ENCODE peak calls at places on chromosomes 16 and 17, in four cellular contexts. N is HCT116, E is HepG2, T is K562. J is an unnamed sample.

GRCh38 chr17:30950669-30951399 is 20.0 kb upstream of the RNF135 start:
- DNase-seq in N (no peak), E (peak; percentile 91), T (no peak), J (no peak)

GRCh38 chr17:36837616-36838272 is 99.5 kb upstream of the LHX1 start:
- DNase-seq in N (no peak), E (no peak), T (no peak), J (no peak)

GRCh38 chr16:68091604-68092261 is 6.6 kb downstream of the NFATC3 start:
- DNase-seq in N (no peak), E (peak; percentile 70), T (no peak), J (no peak)

GRCh38 chr17:39099686-39100293 is 51.6 kb downstream of the PLXDC1 start:
- DNase-seq in N (no peak), E (no peak), T (no peak), J (no peak)

GRCh38 chr17:38561416-38562214 is 44.1 kb downstream of the SRCIN1 start:
- DNase-seq in N (no peak), E (no peak), T (no peak), J (no peak)

GRCh38 chr17:8556074-8556473 is 74.5 kb downstream of the MYH10 start:
- DNase-seq in N (peak; percentile 8), E (no peak), T (no peak), J (no peak)

GRCh38 chr17:77011173-77012011 is 129.4 kb upstream of the SEC14L1 start:
- DNase-seq in N (peak; percentile 48), E (peak; percentile 53), T (no peak), J (peak; percentile 4)

GRCh38 chr17:79045830-79046500 is 22.0 kb downstream of the C1QTNF1 start:
- DNase-seq in N (peak; percentile 54), E (peak; percentile 71), T (peak; percentile 76), J (no peak)

GRCh38 chr17:7462474-7463367 is 16.7 kb downstream of the ZBTB4 start:
- DNase-seq in N (no peak), E (no peak), T (no peak), J (no peak)

GRCh38 chr17:59406808-59407381 is 75.4 kb downstream of the YPEL2 start:
- DNase-seq in N (no peak), E (peak; percentile 20), T (no peak), J (no peak)

GRCh38 chr17:49549691-49550678 is 25.7 kb upstream of the NXPH3 start:
- DNase-seq in N (no peak), E (no peak), T (peak; percentile 5), J (no peak)

GRCh38 chr17:49637050-49637449 is 40.8 kb downstream of the SPOP start:
- DNase-seq in N (no peak), E (no peak), T (no peak), J (no peak)

GRCh38 chr17:15436399-15437369 is 30.7 kb downstream of the CDRT4 start:
- DNase-seq in N (peak; percentile 46), E (peak; percentile 65), T (peak; percentile 56), J (no peak)

GRCh38 chr17:36578671-36579070 is 13.0 kb upstream of the DHRS11 start:
- DNase-seq in N (no peak), E (no peak), T (no peak), J (no peak)

GRCh38 chr16:66020642-66021041 is 345.8 kb upstream of the CDH5 start:
- DNase-seq in N (no peak), E (no peak), T (no peak), J (no peak)

GRCh38 chr16:67248401-67249177 is at the start of gene SLC9A5:
- DNase-seq in N (no peak), E (no peak), T (peak; percentile 57), J (no peak)

GRCh38 chr17:60421273-60422161 is 772 bp upstream of the CHCT1 start:
- DNase-seq in N (no peak), E (peak; percentile 42), T (no peak), J (peak; percentile 12)

GRCh38 chr17:12528036-12528435 is 137.7 kb upstream of the MYOCD start:
- DNase-seq in N (no peak), E (no peak), T (no peak), J (no peak)

GRCh38 chr17:5668557-5669138 is 84.3 kb upstream of the NLRP1 start:
- DNase-seq in N (no peak), E (no peak), T (no peak), J (no peak)

GRCh38 chr16:49822649-49823370 is 33.1 kb downstream of the ZNF423 start:
- DNase-seq in N (no peak), E (no peak), T (no peak), J (no peak)
- H3K4me1 ChIP-seq in N (no peaks in the 10 kb centered on the region), E (no peaks in the 10 kb centered on the region), T (no peaks in the 10 kb centered on the region), J (no peaks in the 10 kb centered on the region)

DNA sequence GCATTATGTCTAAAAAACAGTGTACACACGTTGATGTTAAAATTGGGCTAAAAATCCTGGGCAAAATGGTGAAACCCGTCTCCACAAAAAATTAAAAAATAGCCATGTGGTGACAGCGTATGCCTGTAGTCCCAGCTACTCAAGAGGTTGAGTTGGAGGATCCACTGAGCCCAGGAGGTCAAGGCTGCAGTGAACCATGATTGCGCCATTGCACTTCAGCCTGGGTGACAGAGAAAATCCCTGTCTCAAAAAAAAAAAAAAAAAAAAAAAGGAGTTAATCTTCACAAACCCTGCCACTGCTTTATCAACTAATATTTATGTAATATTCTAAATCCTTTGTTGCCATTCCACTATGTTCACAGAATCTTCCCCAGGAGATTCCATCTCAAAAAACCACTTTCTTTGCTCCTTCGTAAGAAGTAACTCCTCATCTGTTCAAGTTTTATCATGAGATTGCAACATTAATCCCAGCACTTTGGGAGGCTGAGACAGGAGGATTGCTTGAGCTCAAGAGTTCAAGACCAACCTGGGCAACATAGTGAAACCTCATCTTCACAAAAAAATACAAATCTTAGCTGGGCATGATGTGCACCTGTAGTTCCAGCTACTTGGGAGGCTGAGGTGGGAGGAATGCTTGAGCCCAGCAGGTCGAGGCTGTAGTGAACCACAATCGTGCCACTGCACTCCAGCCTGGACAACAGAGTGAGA is 1.9 kb upstream of the C16orf87 start:
- DNase-seq in N (no peak), E (peak; percentile 66), T (no peak), J (no peak)
- TF ChIP-seq TCF7L2 in N (no peak), E (no peak), T (no peak), J (no peak)

GRCh38 chr17:41649923-41650519 is 25.6 kb upstream of the KRT17 start:
- DNase-seq in N (no peak), E (no peak), T (no peak), J (no peak)

GRCh38 chr17:41650794-41651624 is 26.6 kb upstream of the KRT17 start:
- DNase-seq in N (no peak), E (no peak), T (no peak), J (no peak)

GRCh38 chr17:41647038-41647813 is 22.9 kb upstream of the KRT17 start:
- DNase-seq in N (no peak), E (no peak), T (no peak), J (no peak)

GRCh38 chr17:41647940-41648410 is 23.6 kb upstream of the KRT17 start:
- DNase-seq in N (peak; percentile 54), E (peak; percentile 69), T (peak; percentile 87), J (no peak)

DNA sequence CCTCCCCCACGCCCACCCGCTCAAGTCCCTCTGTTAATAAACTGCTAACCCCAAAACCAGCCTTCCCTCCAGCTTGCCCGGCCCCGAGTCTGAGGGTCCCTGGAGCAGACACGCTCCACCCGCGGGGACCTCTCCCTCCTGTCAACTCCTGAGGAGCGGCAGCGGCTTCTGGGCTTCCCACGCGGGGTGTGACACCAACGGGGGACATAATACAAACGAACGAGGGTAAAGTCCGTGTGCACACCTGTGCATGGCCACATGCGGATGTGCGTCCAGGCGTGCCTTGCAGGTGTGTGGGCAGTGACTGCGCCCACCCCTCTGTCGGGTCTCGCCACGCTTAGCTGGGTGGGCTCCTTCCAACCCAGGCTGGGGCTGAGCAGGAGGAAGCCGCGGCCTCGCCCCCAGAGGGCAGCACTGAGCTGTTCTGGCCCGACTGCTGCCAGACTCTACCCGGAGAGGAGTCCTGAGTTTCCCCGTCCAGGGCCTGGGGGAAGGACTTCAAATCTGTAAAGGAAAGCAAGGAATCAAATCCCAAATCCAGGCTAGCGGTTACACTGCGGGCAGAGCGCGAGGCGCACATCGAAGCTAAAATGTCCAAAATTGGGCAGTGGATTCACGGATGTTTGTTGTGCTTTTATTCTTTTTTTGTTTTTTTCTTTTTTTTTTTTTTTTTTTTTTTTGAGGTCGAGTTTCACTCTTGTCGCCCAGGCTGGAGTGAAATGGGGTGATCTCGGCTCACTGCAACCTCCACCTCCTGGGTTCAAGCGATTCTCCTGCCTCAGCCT is 24.2 kb upstream of the KRT17 start:
- DNase-seq in N (peak; percentile 77), E (peak; percentile 75), T (peak; percentile 86), J (peak; percentile 42)
- TF ChIP-seq SIN3A in N (no peak), E (no peak), T (no peak), J (no peak)

GRCh38 chr17:48297825-48298224 is 132.2 kb downstream of the SKAP1 start:
- DNase-seq in N (no peak), E (no peak), T (no peak), J (no peak)
- H3K4me1 ChIP-seq in N (peaks cover 21% of the 10 kb centered on the region), E (no peaks in the 10 kb centered on the region), T (no peaks in the 10 kb centered on the region), J (peaks cover 3% of the 10 kb centered on the region)

GRCh38 chr17:69050999-69051775 is 9.5 kb downstream of the ABCA9 start:
- DNase-seq in N (no peak), E (peak; percentile 56), T (no peak), J (no peak)
- TF ChIP-seq TCF7L2 in N (no peak), E (no peak), T (no peak), J (no peak)